ENCODE peak calls at places on chromosome 19, in ten cellular contexts. V is colonic mucosa; Q is M059J; I is body of pancreas; S is NCI-H226; T is T-helper 17 cell; N is stimulated activated CD4-positive, alpha-beta T cell treated with anti-CD3 and anti-CD28 coated beads, TNF-alpha, amount 100 ng/mL, for 1 hour; E is hepatic stellate cell; U is psoas muscle; H is heart right ventricle. D is an unnamed sample.
A peak's percentile ranks its signal among the peaks of the same experiment; 100 is the strongest.

GRCh38 chr19:47390533-47391488 is 28.5 kb downstream of the MEIS3 start:
- DNase-seq in V (no peak), Q (no peak), I (no peak), S (no peak), T (no peak), N (no peak), E (no peak), U (peak; percentile 15), H (no peak), D (no peak)

GRCh38 chr19:13226983-13227382 is 76.8 kb downstream of the IER2 start:
- DNase-seq in V (no peak), Q (no peak), I (no peak), S (no peak), T (no peak), N (no peak), E (no peak), U (no peak), H (no peak), D (no peak)

GRCh38 chr19:2290441-2291184 is 8.6 kb upstream of the PEAK3 start:
- DNase-seq in V (peak; percentile 17), Q (no peak), I (no peak), S (no peak), T (no peak), N (no peak), E (no peak), U (no peak), H (no peak), D (no peak)

GRCh38 chr19:32448026-32448425 is 42.5 kb downstream of the DPY19L3 start:
- DNase-seq in V (no peak), Q (no peak), I (no peak), S (no peak), T (no peak), N (no peak), E (no peak), U (no peak), H (no peak), D (no peak)

GRCh38 chr19:45496349-45496953 is 396 bp downstream of the RTN2 start:
- DNase-seq in V (peak; percentile 59), Q (no peak), I (peak; percentile 34), S (no peak), T (no peak), N (no peak), E (no peak), U (peak; percentile 74), H (no peak), D (no peak)

GRCh38 chr19:41195675-41196497 is 2.9 kb downstream of the CYP2S1 start:
- DNase-seq in V (no peak), Q (peak; percentile 33), I (peak; percentile 28), S (no peak), T (no peak), N (no peak), E (peak; percentile 47), U (no peak), H (no peak), D (no peak)

GRCh38 chr19:658916-659839 is 3.8 kb downstream of the RNF126 start:
- DNase-seq in V (no peak), Q (no peak), I (peak; percentile 47), S (no peak), T (peak; percentile 46), N (peak; percentile 35), E (peak; percentile 92), U (peak; percentile 77), H (no peak), D (peak; percentile 64)

GRCh38 chr19:39996218-39996810 is 546 bp upstream of the ZNF546 start:
- DNase-seq in V (no peak), Q (peak; percentile 86), I (peak; percentile 23), S (peak; percentile 9), T (no peak), N (no peak), E (peak; percentile 42), U (no peak), H (no peak), D (no peak)

GRCh38 chr19:49635530-49636229 is 4.3 kb downstream of the RRAS start:
- DNase-seq in V (no peak), Q (peak; percentile 29), I (no peak), S (peak; percentile 52), T (no peak), N (no peak), E (no peak), U (no peak), H (no peak), D (no peak)